ENCODE peak calls at places on chromosome 5, in four cellular contexts. H is WTC11, I is K562, L is SK-N-SH. O is an unnamed sample.

GRCh38 chr5:66323142-66323890 is 179.2 kb downstream of the SREK1 start:
- DNase-seq in H (no peak), I (no peak), L (peak), O (no peak)

GRCh38 chr5:158135682-158136176 is 276.8 kb upstream of the CLINT1 start:
- DNase-seq in H (peak), I (no peak), L (no peak), O (no peak)

GRCh38 chr5:178651046-178651810 is 24.4 kb upstream of the CLK4 start:
- DNase-seq in H (no peak), I (no peak), L (no peak), O (no peak)

GRCh38 chr5:89728750-89729149 is 680.8 kb downstream of the CETN3 start:
- DNase-seq in H (no peak), I (no peak), L (no peak), O (no peak)

GRCh38 chr5:143685416-143685815 is 126.5 kb upstream of the HMHB1 start:
- DNase-seq in H (no peak), I (no peak), L (no peak), O (peak)

GRCh38 chr5:68261174-68262021 is 45.8 kb downstream of the PIK3R1 start:
- DNase-seq in H (no peak), I (no peak), L (no peak), O (no peak)

GRCh38 chr5:174608631-174609097 is 115.7 kb upstream of the MSX2 start:
- DNase-seq in H (no peak), I (no peak), L (peak), O (no peak)

GRCh38 chr5:58044166-58044565 is 415.7 kb downstream of the PLK2 start:
- DNase-seq in H (no peak), I (peak), L (no peak), O (no peak)

GRCh38 chr5:173736923-173737412 is 120.5 kb upstream of the BOD1 start:
- DNase-seq in H (no peak), I (peak), L (no peak), O (peak)

GRCh38 chr5:172713809-172714490 is 57.0 kb downstream of the DUSP1 start:
- DNase-seq in H (no peak), I (no peak), L (no peak), O (no peak)

GRCh38 chr5:154238776-154239481 is 48.4 kb downstream of the GALNT10 start:
- DNase-seq in H (peak), I (no peak), L (no peak), O (no peak)

GRCh38 chr5:106675674-106676073 is 995.1 kb downstream of the EFNA5 start:
- DNase-seq in H (no peak), I (no peak), L (no peak), O (no peak)

GRCh38 chr5:115342593-115343377 is 46.3 kb upstream of the CCDC112 start:
- DNase-seq in H (no peak), I (no peak), L (no peak), O (no peak)

GRCh38 chr5:126676195-126676624 is 75.5 kb downstream of the PHAX start:
- DNase-seq in H (peak), I (peak), L (peak), O (peak)

GRCh38 chr5:128413356-128413755 is 124.7 kb downstream of the FBN2 start:
- DNase-seq in H (no peak), I (no peak), L (no peak), O (no peak)
- TF ChIP-seq FOXJ3 in H (no peak), I (no peak), L (no peak), O (no peak)

GRCh38 chr5:322942-323879 is 1.7 kb downstream of the AHRR start:
- DNase-seq in H (no peak), I (no peak), L (no peak), O (no peak)
- TF ChIP-seq FOXJ3 in H (no peak), I (no peak), L (no peak), O (no peak)

DNA sequence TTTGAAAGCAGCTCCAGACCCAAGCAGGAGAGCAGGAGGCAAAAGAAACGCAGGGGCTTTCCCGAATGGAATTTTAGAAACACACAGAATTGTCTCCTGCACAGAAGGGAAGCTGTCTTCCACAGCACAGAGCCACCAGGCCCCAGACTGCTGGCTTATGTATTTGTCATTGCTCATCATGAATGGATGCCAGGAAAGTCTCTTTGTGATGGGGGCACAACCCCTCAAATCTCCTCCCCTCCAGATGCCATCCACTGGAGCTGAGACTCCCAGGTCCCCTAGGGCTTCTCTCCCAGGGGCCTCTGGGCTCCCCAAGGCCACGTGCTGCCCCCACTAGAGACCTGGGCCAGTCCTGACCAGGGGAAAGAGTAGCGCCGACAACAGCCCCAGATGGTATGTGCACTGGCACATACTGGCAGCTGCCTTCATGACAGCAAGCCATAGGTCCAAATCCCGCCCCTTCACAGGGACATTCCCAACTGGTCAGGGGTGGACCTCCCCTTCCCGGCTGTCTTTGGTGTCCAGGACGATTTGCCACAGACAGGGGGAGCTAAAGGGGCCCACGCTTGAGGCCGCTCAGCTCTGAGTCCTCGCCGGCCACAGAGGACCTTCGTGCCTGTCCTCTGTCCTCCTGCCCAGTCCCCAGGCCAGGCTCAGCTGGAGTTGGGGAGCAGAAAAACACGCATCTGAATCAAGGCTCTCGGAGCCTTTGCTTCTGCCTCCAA is 127.8 kb downstream of the KCNIP1 start:
- DNase-seq in H (peak), I (peak), L (peak), O (peak)
- TF ChIP-seq FOXJ3 in H (no peak), I (no peak), L (no peak), O (no peak)

GRCh38 chr5:88045931-88046461 is 222.6 kb downstream of the TMEM161B start:
- DNase-seq in H (no peak), I (no peak), L (no peak), O (no peak)
- TF ChIP-seq FOXJ3 in H (no peak), I (no peak), L (no peak), O (no peak)